ENCODE peak calls at places on chromosomes 7 and 10, in five cellular contexts. One of them, this sample, is unnamed.

GRCh38 chr7:50806143-50806542 is 23.4 kb upstream of the GRB10 start:
- DNase-seq in NCI-H1694: no peak
- DNase-seq in transverse colon: no peak
- DNase-seq in glomerular endothelial cell: no peak
- DNase-seq in adipocyte: no peak
- DNase-seq in this sample: no peak

GRCh38 chr10:29554660-29555059 is 80.1 kb downstream of the SVIL start:
- DNase-seq in NCI-H1694: no peak
- DNase-seq in transverse colon: no peak
- DNase-seq in glomerular endothelial cell: no peak
- DNase-seq in adipocyte: no peak
- DNase-seq in this sample: no peak

GRCh38 chr7:115249080-115249479 is 327.2 kb downstream of the MDFIC start:
- DNase-seq in NCI-H1694: no peak
- DNase-seq in transverse colon: no peak
- DNase-seq in glomerular endothelial cell: peak
- DNase-seq in adipocyte: peak
- DNase-seq in this sample: no peak

GRCh38 chr7:130419652-130420051 is 21.2 kb downstream of the CEP41 start:
- DNase-seq in NCI-H1694: no peak
- DNase-seq in transverse colon: no peak
- DNase-seq in glomerular endothelial cell: no peak
- DNase-seq in adipocyte: no peak
- DNase-seq in this sample: no peak

GRCh38 chr7:107505997-107506682 is 36.3 kb downstream of the GPR22 start:
- DNase-seq in NCI-H1694: no peak
- DNase-seq in transverse colon: peak
- DNase-seq in glomerular endothelial cell: no peak
- DNase-seq in adipocyte: no peak
- DNase-seq in this sample: no peak

GRCh38 chr7:157474685-157475084 is 137.9 kb downstream of the DNAJB6 start:
- DNase-seq in NCI-H1694: peak
- DNase-seq in transverse colon: no peak
- DNase-seq in glomerular endothelial cell: no peak
- DNase-seq in adipocyte: no peak
- DNase-seq in this sample: no peak

GRCh38 chr7:107029061-107029763 is 15.3 kb upstream of the PRKAR2B start:
- DNase-seq in NCI-H1694: no peak
- DNase-seq in transverse colon: no peak
- DNase-seq in glomerular endothelial cell: no peak
- DNase-seq in adipocyte: peak
- DNase-seq in this sample: no peak

GRCh38 chr7:140005754-140006503 is 56.8 kb downstream of the PARP12 start:
- DNase-seq in NCI-H1694: no peak
- DNase-seq in transverse colon: no peak
- DNase-seq in glomerular endothelial cell: no peak
- DNase-seq in adipocyte: peak
- DNase-seq in this sample: no peak

GRCh38 chr10:78312197-78313046 is 278.8 kb downstream of the RPS24 start:
- DNase-seq in NCI-H1694: no peak
- DNase-seq in transverse colon: no peak
- DNase-seq in glomerular endothelial cell: no peak
- DNase-seq in adipocyte: peak
- DNase-seq in this sample: no peak

GRCh38 chr7:158133515-158134271 is 453.9 kb downstream of the PTPRN2 start:
- DNase-seq in NCI-H1694: no peak
- DNase-seq in transverse colon: no peak
- DNase-seq in glomerular endothelial cell: no peak
- DNase-seq in adipocyte: no peak
- DNase-seq in this sample: no peak

GRCh38 chr10:102150970-102151773 is 1.0 kb upstream of the NOLC1 start:
- DNase-seq in NCI-H1694: no peak
- DNase-seq in transverse colon: no peak
- DNase-seq in glomerular endothelial cell: no peak
- DNase-seq in adipocyte: peak
- DNase-seq in this sample: no peak

GRCh38 chr10:89119651-89120050 is 87.5 kb downstream of the CH25H start:
- DNase-seq in NCI-H1694: no peak
- DNase-seq in transverse colon: no peak
- DNase-seq in glomerular endothelial cell: no peak
- DNase-seq in adipocyte: no peak
- DNase-seq in this sample: no peak

GRCh38 chr7:152615052-152615741 is 60.7 kb downstream of the XRCC2 start:
- DNase-seq in NCI-H1694: peak
- DNase-seq in transverse colon: no peak
- DNase-seq in glomerular endothelial cell: no peak
- DNase-seq in adipocyte: peak
- DNase-seq in this sample: peak

GRCh38 chr10:133024711-133025557 is 62.8 kb upstream of the ADGRA1 start:
- DNase-seq in NCI-H1694: no peak
- DNase-seq in transverse colon: no peak
- DNase-seq in glomerular endothelial cell: no peak
- DNase-seq in adipocyte: no peak
- DNase-seq in this sample: no peak

GRCh38 chr7:113371376-113372043 is 253.2 kb upstream of the SMIM30 start:
- DNase-seq in NCI-H1694: no peak
- DNase-seq in transverse colon: no peak
- DNase-seq in glomerular endothelial cell: no peak
- DNase-seq in adipocyte: peak
- DNase-seq in this sample: no peak